ENCODE peak calls at places on chromosomes 6 and 20, in six cellular contexts. Z is upper lobe of right lung, N is endodermal cell, Q is cardiac muscle cell, L is cardiac fibroblast, M is HT1080. C is an unnamed sample.

GRCh38 chr6:10465633-10466499 is 51.0 kb upstream of the TFAP2A start:
- DNase-seq in Z (no peak), N (peak), Q (peak), L (peak), M (peak), C (peak)

GRCh38 chr6:43020847-43021246 is 576 bp upstream of the RRP36 start:
- DNase-seq in Z (no peak), N (peak), Q (no peak), L (no peak), M (no peak), C (no peak)

GRCh38 chr6:30891450-30891723 is 7.1 kb downstream of the DDR1 start:
- DNase-seq in Z (no peak), N (no peak), Q (no peak), L (no peak), M (no peak), C (no peak)

GRCh38 chr6:20402181-20403079 is 751 bp downstream of the E2F3 start:
- DNase-seq in Z (peak), N (peak), Q (peak), L (peak), M (peak), C (peak)

GRCh38 chr6:48568856-48569255 is 457.9 kb upstream of the PTCHD4 start:
- DNase-seq in Z (no peak), N (no peak), Q (no peak), L (peak), M (no peak), C (no peak)

GRCh38 chr20:3010985-3011723 is 32.3 kb upstream of the GNRH2 start:
- DNase-seq in Z (no peak), N (no peak), Q (no peak), L (peak), M (peak), C (no peak)

GRCh38 chr20:38730989-38731737 is 6.9 kb downstream of the SLC32A1 start:
- DNase-seq in Z (peak), N (peak), Q (peak), L (peak), M (peak), C (peak)

GRCh38 chr6:44219053-44219814 is 2.5 kb downstream of the MYMX start:
- DNase-seq in Z (peak), N (peak), Q (peak), L (peak), M (no peak), C (peak)

GRCh38 chr6:156960525-156960924 is 183.3 kb downstream of the ARID1B start:
- DNase-seq in Z (no peak), N (no peak), Q (no peak), L (no peak), M (no peak), C (no peak)

GRCh38 chr6:32153252-32153834 is 598 bp upstream of the PPT2 start:
- DNase-seq in Z (peak), N (peak), Q (peak), L (peak), M (no peak), C (peak)

GRCh38 chr6:114119056-114119455 is 148.1 kb upstream of the HDAC2 start:
- DNase-seq in Z (no peak), N (no peak), Q (no peak), L (no peak), M (no peak), C (no peak)

GRCh38 chr6:16725145-16725864 is 36.0 kb downstream of the ATXN1 start:
- DNase-seq in Z (no peak), N (no peak), Q (no peak), L (peak), M (peak), C (no peak)

GRCh38 chr6:129510930-129511329 is 199.0 kb downstream of the ARHGAP18 start:
- DNase-seq in Z (no peak), N (no peak), Q (no peak), L (peak), M (peak), C (no peak)

GRCh38 chr6:30743099-30744053 is 889 bp upstream of the FLOT1 start:
- DNase-seq in Z (peak), N (no peak), Q (no peak), L (peak), M (no peak), C (no peak)

GRCh38 chr6:40988634-40989033 is 50.4 kb downstream of the UNC5CL start:
- DNase-seq in Z (no peak), N (no peak), Q (no peak), L (no peak), M (no peak), C (no peak)

GRCh38 chr6:121436966-121437756 is 1.7 kb downstream of the GJA1 start:
- DNase-seq in Z (peak), N (peak), Q (peak), L (peak), M (no peak), C (peak)

GRCh38 chr6:13307508-13307995 is 20.8 kb downstream of the TBC1D7 start:
- DNase-seq in Z (no peak), N (peak), Q (no peak), L (peak), M (peak), C (no peak)

GRCh38 chr6:42306439-42307140 is 88.9 kb upstream of the MRPS10 start:
- DNase-seq in Z (no peak), N (peak), Q (no peak), L (no peak), M (no peak), C (no peak)

GRCh38 chr20:24969203-24970029 is 20.3 kb downstream of the CST7 start:
- DNase-seq in Z (peak), N (peak), Q (no peak), L (no peak), M (no peak), C (peak)

GRCh38 chr6:130020892-130021483 is 2.6 kb downstream of the L3MBTL3 start:
- DNase-seq in Z (no peak), N (peak), Q (peak), L (peak), M (peak), C (peak)

GRCh38 chr20:41050361-41051019 is 21.9 kb downstream of the TOP1 start:
- DNase-seq in Z (no peak), N (no peak), Q (peak), L (no peak), M (no peak), C (no peak)

GRCh38 chr6:85404497-85405174 is 45.2 kb upstream of the NT5E start:
- DNase-seq in Z (no peak), N (no peak), Q (no peak), L (peak), M (peak), C (no peak)

GRCh38 chr6:50939931-50940330 is 121.3 kb downstream of the TFAP2B start:
- DNase-seq in Z (no peak), N (no peak), Q (no peak), L (no peak), M (no peak), C (no peak)

GRCh38 chr6:142013875-142014495 is 118.7 kb upstream of the GJE1 start:
- DNase-seq in Z (no peak), N (no peak), Q (no peak), L (peak), M (peak), C (no peak)

GRCh38 chr6:83055366-83055964 is 10.2 kb downstream of the UBE3D start:
- DNase-seq in Z (no peak), N (peak), Q (peak), L (peak), M (peak), C (peak)

GRCh38 chr6:79436232-79436631 is 101.0 kb downstream of the LCA5 start:
- DNase-seq in Z (no peak), N (no peak), Q (no peak), L (peak), M (no peak), C (no peak)

GRCh38 chr6:2891768-2892170 is 11.3 kb downstream of the SERPINB9 start:
- DNase-seq in Z (no peak), N (peak), Q (no peak), L (no peak), M (no peak), C (no peak)

GRCh38 chr6:82783587-82784253 is 281.9 kb downstream of the UBE3D start:
- DNase-seq in Z (no peak), N (peak), Q (peak), L (no peak), M (peak), C (peak)

GRCh38 chr6:104887350-104887749 is 27.6 kb upstream of the HACE1 start:
- DNase-seq in Z (no peak), N (peak), Q (peak), L (peak), M (peak), C (no peak)

GRCh38 chr6:52984247-52984646 is 10.8 kb downstream of the GSTA4 start:
- DNase-seq in Z (no peak), N (no peak), Q (no peak), L (no peak), M (peak), C (no peak)

GRCh38 chr6:27183082-27183832 is 64.2 kb upstream of the PRSS16 start:
- DNase-seq in Z (no peak), N (no peak), Q (no peak), L (peak), M (no peak), C (no peak)

GRCh38 chr20:9886227-9886626 is 47.4 kb upstream of the PAK5 start:
- DNase-seq in Z (no peak), N (no peak), Q (no peak), L (peak), M (peak), C (no peak)

C was measured in ecto neural progenitor cell.